ENCODE peak calls at places on chromosomes 4 and X, in six cellular contexts. Z is ovary, J is HepG2, D is esophagus muscularis mucosa, I is uterus, X is Peyer's patch. P is an unnamed sample.

GRCh38 chr4:101418055-101418454 is 70.7 kb upstream of the PPP3CA start:
- DNase-seq in J (no peak), X (no peak), D (no peak), I (no peak), Z (no peak), P (no peak)

GRCh38 chr4:1793496-1793840 is 375 bp downstream of the FGFR3 start:
- DNase-seq in X (peak), I (peak), D (no peak), J (no peak), Z (no peak), P (no peak)

GRCh38 chr4:158051401-158052235 is 121.2 kb downstream of the GASK1B start:
- DNase-seq in Z (peak), I (peak), X (no peak), J (no peak), D (no peak), P (no peak)

GRCh38 chr4:123869517-123870282 is 473.1 kb downstream of the SPRY1 start:
- DNase-seq in J (no peak), X (no peak), D (no peak), I (peak), Z (no peak), P (no peak)

GRCh38 chr4:15332377-15332776 is 95.5 kb upstream of the C1QTNF7 start:
- DNase-seq in D (no peak), I (no peak), Z (no peak), X (no peak), J (no peak), P (no peak)

GRCh38 chrX:24019448-24019847 is 7.5 kb downstream of the KLHL15 start:
- DNase-seq in I (no peak), X (no peak), Z (no peak), D (no peak), J (no peak), P (no peak)

GRCh38 chrX:86103061-86103460 is 45.2 kb upstream of the DACH2 start:
- DNase-seq in X (no peak), D (no peak), Z (no peak), J (no peak), I (no peak), P (no peak)

GRCh38 chr4:136893638-136894037 is 638.7 kb downstream of the PCDH18 start:
- DNase-seq in D (no peak), J (no peak), X (no peak), I (no peak), Z (no peak), P (no peak)

GRCh38 chr4:95516528-95517011 is 32.2 kb downstream of the UNC5C start:
- DNase-seq in X (no peak), I (peak), Z (no peak), J (no peak), D (no peak), P (no peak)

GRCh38 chr4:138616775-138617174 is 374.6 kb upstream of the SLC7A11 start:
- DNase-seq in Z (no peak), I (no peak), X (no peak), D (no peak), J (no peak), P (no peak)

GRCh38 chr4:105106416-105106815 is 40.3 kb upstream of the TET2 start:
- DNase-seq in J (no peak), I (no peak), D (no peak), X (no peak), Z (no peak), P (no peak)

GRCh38 chr4:108685036-108685686 is 34.8 kb downstream of the OSTC start:
- DNase-seq in X (no peak), J (no peak), I (no peak), Z (no peak), D (no peak), P (no peak)

GRCh38 chrX:132181364-132181763 is 37.9 kb downstream of the RAP2C start:
- DNase-seq in X (peak), I (peak), J (no peak), Z (no peak), D (no peak), P (peak)

GRCh38 chr4:154049457-154050181 is 260.7 kb upstream of the SFRP2 start:
- DNase-seq in X (no peak), I (peak), D (peak), Z (no peak), J (peak), P (peak)

GRCh38 chr4:141711211-141711610 is 74.8 kb downstream of the IL15 start:
- DNase-seq in I (no peak), J (no peak), Z (no peak), X (no peak), D (no peak), P (peak)

DNA sequence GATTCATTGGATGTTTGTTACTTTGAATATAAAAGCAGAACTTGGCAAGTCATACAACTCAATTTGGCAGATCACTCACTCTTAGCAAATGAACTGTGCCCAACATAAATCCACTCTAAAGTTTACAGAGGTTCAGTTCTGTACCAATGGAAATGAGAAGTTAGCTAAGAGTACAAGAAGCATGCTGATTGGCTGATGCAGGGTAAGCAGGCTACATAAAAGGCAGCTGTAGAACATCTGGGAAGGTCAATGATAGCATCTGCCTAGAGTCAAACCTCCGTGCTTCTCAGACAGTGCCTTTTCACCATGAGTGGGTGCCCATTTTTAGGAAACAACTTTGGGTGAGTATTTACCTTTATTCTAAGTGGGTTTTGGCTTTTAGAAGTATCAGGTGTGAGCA is at the start of gene TDO2:
- DNase-seq in I (no peak), D (no peak), J (no peak), X (no peak), Z (no peak), P (no peak)
- TF ChIP-seq POLR2A in I (no peak), D (no peak), J (no peak), X (no peak), Z (no peak), P (no peak)

DNA sequence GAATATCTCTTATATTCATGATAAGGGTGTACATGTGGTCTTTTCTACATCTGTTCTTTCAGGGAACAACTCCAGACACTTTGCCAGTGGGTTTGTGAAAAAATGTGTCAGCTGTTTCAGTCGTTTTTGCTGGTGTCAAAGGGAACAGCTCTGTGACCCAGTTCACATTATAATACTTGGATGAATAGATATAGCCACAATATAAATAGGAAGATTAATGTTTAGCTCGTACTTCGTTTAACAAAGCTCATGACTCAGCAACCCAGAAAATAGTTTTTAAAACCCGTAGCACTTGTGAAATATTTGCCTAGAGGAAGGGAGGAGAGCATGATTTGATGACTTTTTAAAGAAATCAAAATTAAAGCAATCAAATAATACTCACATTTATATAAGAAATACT is 7.9 kb downstream of the LIAS start:
- DNase-seq in Z (no peak), J (no peak), I (no peak), X (no peak), D (no peak), P (no peak)
- H3K27ac ChIP-seq in Z (no peak), J (peak), I (no peak), X (no peak), D (no peak), P (no peak)

DNA sequence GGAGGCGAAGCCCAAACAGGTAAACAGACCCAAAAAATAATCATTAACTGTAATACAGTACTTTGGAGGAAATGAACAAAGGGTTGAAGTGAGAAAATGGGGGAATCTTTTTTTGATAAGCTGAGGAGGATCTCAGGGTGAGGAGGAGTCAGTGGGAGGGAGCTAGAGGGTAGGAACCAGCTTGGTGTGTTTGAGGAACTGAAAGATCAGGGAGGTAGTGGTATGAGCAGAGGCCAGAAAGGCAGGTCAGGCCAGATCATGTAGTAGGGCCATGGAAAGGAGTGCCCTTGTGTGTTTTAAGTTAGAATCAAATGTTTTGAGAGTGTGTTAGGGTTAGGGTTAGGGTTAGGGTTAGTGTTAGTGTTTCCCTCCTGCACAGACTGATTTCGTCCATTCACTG is 48.8 kb downstream of the PPP2R2C start:
- DNase-seq in X (no peak), Z (no peak), D (no peak), J (no peak), I (no peak), P (no peak)
- H3K4me3 ChIP-seq in X (no peak), Z (no peak), D (no peak), J (no peak), I (no peak), P (no peak)

GRCh38 chr4:7630559-7631287 is 196.0 kb upstream of the PSAPL1 start:
- DNase-seq in Z (peak), I (peak), X (peak), J (peak), D (no peak), P (peak)
- TF ChIP-seq POLR2A in Z (no peak), I (no peak), X (no peak), J (no peak), D (no peak), P (no peak)

P was measured in testis.